ENCODE peak calls at places on chromosomes 16 and 17, in seven cellular contexts. D, S, X, A, O, T and C are unnamed samples.

GRCh38 chr16:79037429-79038373 is 562.8 kb downstream of the MAF start:
- DNase-seq in A (no peak), O (no peak), T (no peak), D (no peak), S (no peak), X (no peak), C (peak)

GRCh38 chr16:19864566-19864965 is 20.1 kb downstream of the GPRC5B start:
- DNase-seq in O (no peak), S (no peak), D (no peak), T (no peak), A (no peak), X (no peak), C (peak)

GRCh38 chr16:57062329-57062728 is 30.1 kb upstream of the CPNE2 start:
- DNase-seq in O (no peak), S (no peak), A (no peak), X (peak), T (no peak), D (no peak), C (no peak)

GRCh38 chr17:35079547-35079946 is 16.0 kb upstream of the RFFL start:
- DNase-seq in S (no peak), D (no peak), A (no peak), O (peak), X (no peak), T (no peak), C (no peak)

GRCh38 chr17:22443061-22443460 is 750.7 kb downstream of the KCNJ18 start:
- DNase-seq in T (no peak), X (no peak), A (no peak), D (no peak), O (no peak), S (no peak), C (no peak)

GRCh38 chr17:69551212-69552010 is 136.9 kb downstream of the MAP2K6 start:
- DNase-seq in A (no peak), D (no peak), T (no peak), X (no peak), O (peak), S (no peak), C (no peak)

GRCh38 chr17:65193305-65194293 is 56.4 kb downstream of the RGS9 start:
- DNase-seq in A (no peak), X (no peak), S (no peak), T (no peak), D (no peak), O (peak), C (no peak)

GRCh38 chr17:55237826-55238196 is 26.9 kb upstream of the HLF start:
- DNase-seq in D (no peak), T (no peak), A (no peak), X (no peak), O (no peak), S (no peak), C (peak)

GRCh38 chr16:70416748-70417616 is 21.9 kb downstream of the ST3GAL2 start:
- DNase-seq in T (no peak), O (no peak), S (peak), A (no peak), X (no peak), D (no peak), C (no peak)

GRCh38 chr16:83744521-83744981 is 63.2 kb upstream of the HSBP1 start:
- DNase-seq in S (no peak), T (peak), A (no peak), D (no peak), O (peak), X (peak), C (no peak)

GRCh38 chr16:21233521-21234150 is at the start of gene ANKS4B:
- DNase-seq in O (no peak), X (no peak), D (no peak), T (peak), S (no peak), A (no peak), C (no peak)

GRCh38 chr16:23408242-23409201 is 44.5 kb downstream of the COG7 start:
- DNase-seq in T (no peak), O (no peak), A (no peak), S (no peak), X (peak), D (no peak), C (peak)